ENCODE peak calls at places on chromosome 3, in seven cellular contexts. M is mesothelial cell of epicardium; J is activated CD8-positive, alpha-beta T cell treated with anti-CD3 and anti-CD28 coated beads for 36 hours; P is HL-60; L is cardiac fibroblast; O is bronchial epithelial cell; A is A673. V is an unnamed sample.

GRCh38 chr3:71031151-71031550 is 552.4 kb downstream of the FOXP1 start:
- DNase-seq in O (no peak), A (no peak), M (no peak), P (no peak), L (no peak), J (no peak), V (no peak)

GRCh38 chr3:179991104-179991503 is 45.6 kb downstream of the PEX5L start:
- DNase-seq in L (no peak), P (no peak), M (no peak), J (no peak), O (no peak), A (no peak), V (no peak)

GRCh38 chr3:195906865-195907729 is 1.3 kb downstream of the TNK2 start:
- DNase-seq in L (no peak), M (no peak), P (no peak), O (peak), J (peak), A (no peak), V (peak)

GRCh38 chr3:177491301-177492031 is 294.2 kb upstream of the TBL1XR1 start:
- DNase-seq in P (no peak), J (no peak), L (no peak), M (no peak), O (peak), A (peak), V (no peak)

GRCh38 chr3:87260270-87260669 is 16.1 kb downstream of the POU1F1 start:
- DNase-seq in J (peak), O (peak), M (peak), L (peak), A (peak), P (no peak), V (no peak)

GRCh38 chr3:8421267-8421666 is 80.4 kb upstream of the LMCD1 start:
- DNase-seq in P (no peak), J (peak), A (peak), L (no peak), M (no peak), O (no peak), V (no peak)

GRCh38 chr3:99128740-99129505 is 227.4 kb upstream of the DCBLD2 start:
- DNase-seq in A (peak), O (peak), J (no peak), M (no peak), L (peak), P (no peak), V (no peak)

GRCh38 chr3:66376568-66376967 is 124.3 kb downstream of the LRIG1 start:
- DNase-seq in L (peak), O (peak), J (no peak), P (no peak), M (no peak), A (no peak), V (no peak)

GRCh38 chr3:14329116-14329830 is 73.1 kb upstream of the SLC6A6 start:
- DNase-seq in L (peak), M (no peak), A (peak), O (peak), J (no peak), P (peak), V (no peak)

GRCh38 chr3:154758109-154758868 is 321.8 kb upstream of the MME start:
- DNase-seq in A (peak), L (peak), M (no peak), J (no peak), P (no peak), O (peak), V (no peak)

GRCh38 chr3:8629151-8630021 is 15.2 kb downstream of the SSUH2 start:
- DNase-seq in A (peak), M (no peak), L (peak), O (peak), J (peak), P (peak), V (peak)

GRCh38 chr3:19885468-19885867 is 48.5 kb downstream of the EFHB start:
- DNase-seq in J (peak), A (peak), O (peak), M (no peak), P (no peak), L (peak), V (peak)

GRCh38 chr3:66410371-66410770 is 90.5 kb downstream of the LRIG1 start:
- DNase-seq in J (no peak), O (no peak), L (no peak), P (no peak), A (no peak), M (no peak), V (no peak)

GRCh38 chr3:35651456-35651855 is 12.1 kb downstream of the ARPP21 start:
- DNase-seq in J (no peak), O (no peak), L (no peak), M (no peak), P (no peak), A (no peak), V (no peak)

GRCh38 chr3:8938021-8938420 is 25.3 kb downstream of the RAD18 start:
- DNase-seq in L (peak), O (peak), A (peak), J (no peak), M (no peak), P (no peak), V (no peak)

GRCh38 chr3:4052691-4053090 is 250.5 kb upstream of the SETMAR start:
- DNase-seq in P (no peak), J (no peak), A (no peak), O (no peak), M (no peak), L (no peak), V (no peak)

GRCh38 chr3:72977060-72977459 is 19.6 kb upstream of the PPP4R2 start:
- DNase-seq in A (no peak), M (no peak), O (peak), L (peak), J (no peak), P (peak), V (peak)

GRCh38 chr3:38003371-38003816 is 12.8 kb downstream of the VILL start:
- DNase-seq in A (peak), P (no peak), O (no peak), J (peak), L (peak), M (peak), V (peak)

GRCh38 chr3:197269024-197269423 is 29.4 kb downstream of the DLG1 start:
- DNase-seq in L (no peak), J (no peak), P (no peak), M (no peak), A (no peak), O (no peak), V (no peak)

GRCh38 chr3:177905173-177905894 is 630.9 kb upstream of the KCNMB2 start:
- DNase-seq in P (no peak), J (no peak), O (no peak), A (no peak), L (peak), M (no peak), V (no peak)

DNA sequence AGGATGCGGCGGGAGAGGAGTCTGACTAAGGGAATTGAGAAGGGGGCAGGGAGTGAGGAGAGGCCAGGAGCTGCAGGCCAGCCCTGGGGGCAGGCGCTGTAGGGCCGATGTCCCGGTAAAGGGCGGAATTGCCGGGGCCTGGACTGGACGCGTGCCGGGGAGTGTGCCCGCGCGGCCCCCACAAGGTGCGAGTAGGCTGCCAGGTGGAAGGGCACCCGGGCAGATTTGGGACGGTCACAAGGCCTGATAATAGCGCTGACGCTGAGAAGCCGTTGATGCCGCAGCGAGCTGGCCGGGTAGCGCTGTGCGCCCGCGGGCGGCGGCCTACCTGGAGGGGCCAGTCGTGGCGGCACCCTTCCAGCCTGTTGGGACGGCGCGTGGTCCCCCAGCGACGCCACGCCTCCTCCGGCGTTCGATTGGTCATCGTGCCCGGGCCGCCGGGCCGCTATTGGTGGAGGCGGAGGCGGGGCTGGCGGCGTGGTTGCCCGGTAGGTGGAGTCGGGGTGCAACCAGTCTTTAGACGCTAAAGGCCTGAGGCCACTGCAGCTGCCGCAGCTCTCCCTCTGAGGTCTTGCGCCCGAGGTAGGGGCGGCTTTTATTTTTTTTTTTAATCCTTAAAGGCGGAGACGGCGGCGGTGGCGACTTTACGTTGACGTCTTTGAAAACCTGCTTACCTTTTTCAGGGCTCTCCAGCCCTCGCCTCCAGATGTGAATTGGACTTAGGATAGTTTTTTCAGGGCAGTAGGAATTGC is 919 bp downstream of the SLC25A38 start:
- DNase-seq in L (peak), J (peak), M (peak), A (peak), O (peak), P (peak), V (peak)
- TF ChIP-seq CTCF in L (no peak), J (no peak), M (no peak), A (no peak), O (no peak), P (no peak), V (no peak)

DNA sequence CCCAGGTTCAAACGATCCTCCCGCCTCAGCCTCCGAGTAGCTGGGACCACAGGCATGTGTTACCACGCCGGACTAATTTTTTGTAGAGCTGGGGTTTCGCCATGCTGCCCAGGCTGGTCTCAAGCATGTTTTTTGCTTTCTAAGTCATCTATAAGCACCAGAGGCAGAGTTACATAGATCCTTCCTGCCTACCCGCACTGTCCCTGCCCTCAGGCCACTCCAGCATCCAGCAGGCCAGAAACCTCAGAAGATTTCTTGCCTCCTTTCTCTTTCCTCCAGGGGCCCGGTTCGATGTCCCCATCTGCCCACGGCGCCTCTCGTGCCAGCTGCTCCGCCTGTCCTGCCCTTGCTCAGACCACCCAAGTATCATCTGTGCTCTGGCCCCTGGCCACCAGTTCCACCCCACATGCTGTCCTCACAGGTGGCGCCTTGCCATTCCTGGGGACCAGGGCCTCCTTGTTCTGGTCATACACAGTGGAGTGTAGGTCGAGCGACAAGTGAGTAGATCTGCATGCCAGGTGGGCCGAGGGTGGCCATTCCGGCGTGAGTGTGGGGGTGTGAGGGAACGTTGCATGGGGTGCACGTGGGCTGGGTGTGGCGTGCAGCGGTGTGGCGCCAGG is 27.3 kb downstream of the KLHDC8B start:
- DNase-seq in P (no peak), A (no peak), J (no peak), O (no peak), L (no peak), M (no peak), V (no peak)
- TF ChIP-seq CTCF in P (no peak), A (no peak), J (no peak), O (no peak), L (no peak), M (no peak), V (no peak)

GRCh38 chr3:151371531-151371930 is 13.0 kb downstream of the P2RY12 start:
- DNase-seq in O (no peak), L (peak), A (no peak), J (no peak), P (no peak), M (no peak), V (no peak)

GRCh38 chr3:151367448-151367847 is 17.1 kb downstream of the P2RY12 start:
- DNase-seq in J (no peak), A (no peak), P (no peak), M (no peak), O (no peak), L (no peak), V (no peak)

GRCh38 chr3:151362798-151363197 is 21.8 kb downstream of the P2RY12 start:
- DNase-seq in P (peak), O (no peak), M (no peak), L (peak), J (no peak), A (no peak), V (no peak)

GRCh38 chr3:151372063-151372820 is 12.3 kb downstream of the P2RY12 start:
- DNase-seq in O (peak), P (no peak), M (no peak), L (peak), A (no peak), J (no peak), V (no peak)

DNA sequence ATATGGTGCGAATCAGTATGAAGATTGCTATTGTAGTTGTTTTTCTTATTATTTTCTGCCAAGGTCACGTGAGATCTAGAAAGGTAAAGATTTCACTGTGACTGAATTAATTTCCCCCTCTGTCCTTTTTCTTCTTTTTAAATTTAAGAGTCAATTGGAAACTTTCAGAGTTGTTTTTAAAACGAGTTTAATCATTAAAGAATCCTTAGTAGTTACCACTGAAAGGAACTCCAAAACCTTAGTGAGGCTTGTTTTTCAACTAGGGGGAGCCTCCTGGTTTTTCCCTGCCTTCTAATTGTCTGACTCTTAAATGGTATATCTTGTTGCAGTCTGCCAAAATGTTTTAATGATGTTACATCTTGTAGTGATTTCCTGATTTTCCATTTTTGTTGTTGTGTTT is 17.6 kb downstream of the P2RY12 start:
- DNase-seq in L (no peak), M (no peak), A (no peak), P (no peak), O (no peak), J (no peak), V (no peak)
- TF ChIP-seq CTCF in L (no peak), M (no peak), A (no peak), P (no peak), O (no peak), J (no peak), V (no peak)

GRCh38 chr3:113533534-113533892 is 1.2 kb downstream of the SIDT1 start:
- DNase-seq in A (no peak), L (no peak), J (peak), M (no peak), P (no peak), O (no peak), V (no peak)

GRCh38 chr3:113534365-113534764 is 2.0 kb downstream of the SIDT1 start:
- DNase-seq in A (no peak), J (peak), M (no peak), O (no peak), P (no peak), L (no peak), V (no peak)

GRCh38 chr3:113532698-113533533 is 561 bp downstream of the SIDT1 start:
- DNase-seq in A (peak), P (no peak), L (no peak), J (peak), O (no peak), M (peak), V (peak)

GRCh38 chr3:113535898-113536297 is 3.5 kb downstream of the SIDT1 start:
- DNase-seq in P (no peak), M (no peak), O (no peak), L (no peak), J (no peak), A (peak), V (no peak)

GRCh38 chr3:113531826-113532697 is at the start of gene SIDT1:
- DNase-seq in L (no peak), J (peak), A (peak), P (no peak), O (peak), M (no peak), V (peak)
- TF ChIP-seq CTCF in L (no peak), J (no peak), A (peak), P (no peak), O (no peak), M (no peak), V (no peak)

DNA sequence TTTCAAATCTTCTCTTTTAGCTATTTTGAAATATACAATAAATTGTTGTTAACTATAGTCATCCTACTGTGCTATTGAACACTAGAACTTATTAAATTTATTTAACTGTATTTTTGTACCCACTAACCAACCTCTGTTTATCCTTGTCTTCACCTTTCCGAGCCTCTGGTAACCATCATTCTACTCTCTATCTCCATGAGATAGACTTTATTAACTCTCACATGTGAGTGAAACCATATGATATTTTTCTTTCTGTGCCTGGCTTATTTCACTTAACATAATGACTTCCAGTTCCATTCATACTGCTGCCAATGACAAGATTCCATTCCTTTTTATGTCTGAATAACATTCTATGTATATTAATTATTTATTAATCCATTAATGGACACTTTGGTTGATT is 15.8 kb upstream of the SLC15A2 start:
- DNase-seq in M (no peak), L (no peak), O (no peak), A (no peak), P (no peak), J (no peak), V (no peak)
- TF ChIP-seq CTCF in M (no peak), L (no peak), O (no peak), A (no peak), P (no peak), J (no peak), V (no peak)

GRCh38 chr3:78283994-78284393 is 1244.1 kb downstream of the ROBO2 start:
- DNase-seq in A (no peak), L (no peak), P (no peak), J (no peak), O (no peak), M (no peak), V (no peak)
- TF ChIP-seq CTCF in A (peak), L (no peak), P (no peak), J (no peak), O (no peak), M (no peak), V (no peak)

GRCh38 chr3:142354076-142354475 is 93.8 kb downstream of the XRN1 start:
- DNase-seq in L (no peak), M (no peak), P (no peak), A (no peak), O (no peak), J (no peak), V (no peak)

GRCh38 chr3:142353571-142353970 is 94.3 kb downstream of the XRN1 start:
- DNase-seq in M (no peak), J (no peak), O (no peak), L (peak), P (no peak), A (no peak), V (no peak)

GRCh38 chr3:142348460-142348859 is 99.4 kb downstream of the XRN1 start:
- DNase-seq in M (no peak), P (no peak), J (no peak), A (no peak), O (peak), L (no peak), V (no peak)
- TF ChIP-seq CTCF in M (no peak), P (no peak), J (no peak), A (no peak), O (no peak), L (no peak), V (no peak)

GRCh38 chr3:159059395-159059794 is 257.5 kb downstream of the MFSD1 start:
- DNase-seq in J (no peak), O (no peak), P (no peak), A (no peak), M (no peak), L (no peak), V (no peak)
- TF ChIP-seq CTCF in J (no peak), O (no peak), P (no peak), A (no peak), M (no peak), L (no peak), V (no peak)

DNA sequence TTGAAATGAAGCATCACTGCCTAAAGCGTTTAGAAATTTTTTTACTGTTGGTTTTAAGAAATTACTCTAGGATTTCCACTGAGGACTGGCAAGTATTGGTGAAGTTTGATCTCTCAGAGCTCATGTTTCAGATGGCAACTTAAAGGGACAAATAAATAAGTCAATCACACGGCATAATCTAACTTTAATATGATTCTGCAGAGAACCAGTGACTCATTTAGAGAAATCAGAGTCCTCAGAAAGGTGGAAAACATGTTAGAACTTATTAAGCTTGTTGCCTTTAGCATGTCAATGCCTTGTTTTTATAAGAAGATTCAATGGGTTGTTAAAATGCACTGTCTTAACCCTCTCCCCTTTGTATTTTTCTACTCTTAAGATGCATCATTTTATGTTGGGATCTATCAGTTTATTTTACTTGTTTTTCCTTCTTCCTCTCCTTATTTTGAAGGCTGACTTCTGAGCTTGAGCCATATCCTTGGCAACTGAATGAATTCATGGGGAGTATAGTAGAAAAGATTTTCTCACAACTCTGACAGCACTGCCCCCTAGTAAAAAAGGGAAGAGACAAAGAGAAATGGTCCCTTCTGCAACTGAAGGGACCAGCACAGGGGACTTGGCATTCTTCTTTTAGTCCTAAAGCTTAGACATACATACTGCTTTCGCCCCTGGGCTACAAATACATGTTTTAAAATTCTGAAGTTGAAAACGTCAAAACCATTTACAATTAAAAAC is 431.2 kb downstream of the LPP start:
- DNase-seq in L (peak), P (no peak), J (no peak), O (peak), A (peak), M (no peak), V (no peak)
- TF ChIP-seq CTCF in L (no peak), P (no peak), J (no peak), O (no peak), A (peak), M (no peak), V (no peak)

V was measured in GM06990.